ENCODE peak calls at places on chromosomes 5 and 9, in six cellular contexts. E is mesendoderm; J is HuH-7; C is nephron progenitor cell; W is CD8-positive, alpha-beta T cell; R is fibroblast of pulmonary artery. F is an unnamed sample.

GRCh38 chr5:25905646-25906045 is 1132.7 kb downstream of the CDH9 start:
- DNase-seq in W (no peak), E (no peak), R (no peak), C (no peak), J (no peak), F (no peak)

GRCh38 chr5:135651156-135651555 is 72.4 kb upstream of the CXCL14 start:
- DNase-seq in C (no peak), W (no peak), J (no peak), R (peak), E (no peak), F (peak)

GRCh38 chr9:89743216-89743575 is 138.4 kb downstream of the GADD45G start:
- DNase-seq in E (no peak), C (no peak), R (no peak), W (peak), J (no peak), F (peak)

GRCh38 chr9:83059417-83059816 is 3.5 kb downstream of the RASEF start:
- DNase-seq in J (no peak), C (no peak), W (no peak), E (no peak), R (no peak), F (no peak)

GRCh38 chr5:181088289-181088688 is 42.7 kb downstream of the OR2V1 start:
- DNase-seq in E (peak), C (no peak), J (peak), W (no peak), R (no peak), F (peak)

GRCh38 chr5:9473624-9474023 is 72.3 kb downstream of the SEMA5A start:
- DNase-seq in W (no peak), R (no peak), C (no peak), J (no peak), E (no peak), F (no peak)

GRCh38 chr9:72533322-72533721 is 11.9 kb downstream of the TMC1 start:
- DNase-seq in E (no peak), C (no peak), R (no peak), J (no peak), W (no peak), F (no peak)

GRCh38 chr9:83957029-83957513 is 22.9 kb downstream of the HNRNPK start:
- DNase-seq in R (no peak), W (no peak), C (no peak), E (no peak), J (no peak), F (no peak)

GRCh38 chr5:173329370-173330150 is 1.3 kb upstream of the STC2 start:
- DNase-seq in E (peak), C (peak), W (no peak), R (peak), J (peak), F (peak)